ENCODE peak calls at places on chromosomes 1 and 21, in eight cellular contexts. K is upper lobe of right lung, N is MM.1S, E is AG04450, S is lower leg skin, L is dorsolateral prefrontal cortex, J is foreskin fibroblast, A is HL-60. X is an unnamed sample.

GRCh38 chr21:45295576-45296365 is 8.1 kb upstream of the POFUT2 start:
- DNase-seq in K (no peak), N (no peak), E (no peak), S (peak; percentile 76), L (no peak), J (peak; percentile 88), A (no peak), X (no peak)

GRCh38 chr1:160575112-160575664 is 4.1 kb downstream of the CD84 start:
- DNase-seq in K (no peak), N (no peak), E (no peak), S (no peak), L (no peak), J (no peak), A (peak; percentile 82), X (no peak)

GRCh38 chr1:230186003-230186863 is 119.2 kb downstream of the GALNT2 start:
- DNase-seq in K (peak; percentile 87), N (no peak), E (peak; percentile 57), S (peak; percentile 53), L (no peak), J (peak; percentile 80), A (no peak), X (peak; percentile 93)

GRCh38 chr1:177181280-177181630 is 10.5 kb downstream of the BRINP2 start:
- DNase-seq in K (no peak), N (no peak), E (no peak), S (peak; percentile 82), L (no peak), J (no peak), A (no peak), X (no peak)

GRCh38 chr1:201702936-201703335 is 126.0 kb upstream of the IPO9 start:
- DNase-seq in K (no peak), N (no peak), E (no peak), S (no peak), L (peak; percentile 29), J (no peak), A (no peak), X (no peak)

GRCh38 chr21:42164064-42164789 is 54.7 kb upstream of the ABCG1 start:
- DNase-seq in K (peak; percentile 75), N (peak; percentile 66), E (no peak), S (peak; percentile 91), L (peak; percentile 77), J (no peak), A (peak; percentile 64), X (no peak)

GRCh38 chr1:165387956-165388355 is 31.4 kb upstream of the LMX1A start:
- DNase-seq in K (no peak), N (no peak), E (no peak), S (no peak), L (no peak), J (no peak), A (no peak), X (no peak)

GRCh38 chr1:63203641-63204040 is 118.7 kb upstream of the FOXD3 start:
- DNase-seq in K (no peak), N (no peak), E (no peak), S (no peak), L (no peak), J (no peak), A (no peak), X (no peak)

GRCh38 chr1:61743716-61744620 is 1.7 kb downstream of the PATJ start:
- DNase-seq in K (no peak), N (no peak), E (no peak), S (peak; percentile 52), L (no peak), J (no peak), A (no peak), X (no peak)

GRCh38 chr1:160357286-160358002 is 9.4 kb upstream of the NHLH1 start:
- DNase-seq in K (no peak), N (no peak), E (no peak), S (peak; percentile 62), L (no peak), J (peak; percentile 66), A (no peak), X (no peak)

GRCh38 chr1:234722904-234723588 is 113.1 kb upstream of the IRF2BP2 start:
- DNase-seq in K (peak; percentile 81), N (no peak), E (peak; percentile 65), S (peak; percentile 96), L (peak; percentile 53), J (peak; percentile 92), A (peak; percentile 88), X (peak; percentile 62)

GRCh38 chr1:228166170-228166936 is 749 bp downstream of the IBA57 start:
- DNase-seq in K (no peak), N (peak; percentile 82), E (no peak), S (peak; percentile 95), L (peak; percentile 65), J (peak; percentile 62), A (peak; percentile 62), X (peak; percentile 4)

GRCh38 chr1:247680171-247680570 is 632 bp upstream of the OR13G1 start:
- DNase-seq in K (no peak), N (no peak), E (no peak), S (no peak), L (no peak), J (no peak), A (no peak), X (no peak)

GRCh38 chr1:247679639-247680038 is at the start of gene OR13G1:
- DNase-seq in K (no peak), N (no peak), E (no peak), S (no peak), L (no peak), J (no peak), A (no peak), X (no peak)

GRCh38 chr1:247681288-247681897 is 1.9 kb upstream of the OR13G1 start:
- DNase-seq in K (no peak), N (peak; percentile 73), E (no peak), S (no peak), L (peak; percentile 36), J (no peak), A (peak; percentile 64), X (peak; percentile 31)
- TF ChIP-seq CTCF in K (peak; percentile 72), N (peak; percentile 95), E (peak; percentile 26), S (no peak), L (peak; percentile 52), J (peak; percentile 45), A (peak; percentile 86), X (peak; percentile 88)

GRCh38 chr1:237042467-237042891 is 495 bp downstream of the RYR2 start:
- DNase-seq in K (no peak), N (no peak), E (no peak), S (no peak), L (no peak), J (no peak), A (no peak), X (no peak)

GRCh38 chr1:237041795-237042466 is at the start of gene RYR2:
- DNase-seq in K (no peak), N (no peak), E (no peak), S (no peak), L (no peak), J (no peak), A (no peak), X (no peak)

GRCh38 chr1:237041461-237041794 is 556 bp upstream of the RYR2 start:
- DNase-seq in K (no peak), N (no peak), E (no peak), S (no peak), L (no peak), J (no peak), A (no peak), X (no peak)

GRCh38 chr1:237043846-237044636 is 2.1 kb downstream of the RYR2 start:
- DNase-seq in K (no peak), N (no peak), E (no peak), S (no peak), L (no peak), J (no peak), A (no peak), X (no peak)

DNA sequence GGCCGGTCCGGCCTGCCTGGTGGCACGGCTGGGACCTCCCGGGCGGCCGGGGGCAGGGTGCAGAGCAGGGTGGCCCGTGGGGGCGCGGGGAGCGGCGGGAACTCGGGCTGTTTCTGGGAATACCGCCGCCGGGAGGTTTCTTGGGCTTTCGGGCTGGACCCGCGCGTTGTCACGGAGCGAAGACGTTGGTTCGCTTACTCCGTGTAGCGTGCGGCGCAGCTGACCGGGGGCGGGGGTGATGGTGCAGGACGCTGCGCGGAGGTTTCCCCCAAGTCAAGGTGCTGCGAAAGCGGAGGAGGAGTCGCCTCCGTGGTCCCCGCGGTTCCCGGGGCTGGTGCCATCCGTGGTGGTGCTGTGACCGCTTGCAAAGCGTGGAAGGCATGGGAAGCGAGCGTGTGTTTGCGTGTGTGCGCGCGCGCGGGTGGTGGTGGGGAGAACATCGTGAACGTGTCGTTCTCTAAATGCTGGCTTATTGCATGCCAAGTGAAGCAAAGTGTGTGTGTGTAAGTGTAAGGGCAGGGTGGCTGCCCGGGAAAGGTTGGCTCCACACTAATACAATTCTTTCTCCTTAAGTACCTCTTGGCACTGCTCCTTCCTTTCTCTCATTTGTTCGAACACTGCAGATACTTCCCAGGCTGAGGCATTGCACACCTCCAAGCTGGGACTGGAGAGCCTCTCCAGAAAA is 1.1 kb downstream of the RYR2 start:
- DNase-seq in K (peak; percentile 63), N (no peak), E (no peak), S (no peak), L (no peak), J (no peak), A (no peak), X (no peak)
- H3K4me3 ChIP-seq in K (peak overlapping the region; percentile 54), N (no peak overlapping the region), E (no peak overlapping the region), S (no peak overlapping the region), L (peak overlapping the region; percentile 66), J (no peak overlapping the region), A (no peak overlapping the region), X (peak overlapping the region; percentile 33)

DNA sequence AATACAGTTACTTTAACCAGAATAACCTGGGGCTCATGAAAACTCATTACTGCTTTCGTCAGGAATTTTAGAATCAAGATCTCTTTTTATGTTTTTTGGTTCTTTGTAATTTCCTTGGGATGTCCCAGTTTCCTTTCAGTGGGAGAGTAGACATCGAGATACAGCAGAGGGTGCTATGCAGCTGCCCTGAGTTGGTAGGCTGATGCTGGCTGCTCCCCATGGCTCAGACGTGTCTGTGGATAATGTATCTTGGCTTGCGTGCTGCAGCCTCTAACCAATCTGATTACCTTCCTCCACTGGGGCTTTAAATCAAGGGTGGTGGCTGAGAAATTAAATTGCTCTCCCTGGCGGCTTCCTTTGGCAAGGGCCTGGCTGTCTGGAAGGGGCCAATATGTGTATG is 253.7 kb downstream of the CACNA1E start:
- DNase-seq in K (no peak), N (no peak), E (no peak), S (peak; percentile 75), L (no peak), J (no peak), A (no peak), X (no peak)
- TF ChIP-seq CTCF in K (no peak), N (no peak), E (no peak), S (no peak), L (no peak), J (no peak), A (no peak), X (no peak)

GRCh38 chr1:178341218-178341956 is 155.4 kb downstream of the CLEC20A start:
- DNase-seq in K (peak; percentile 74), N (no peak), E (peak; percentile 45), S (no peak), L (no peak), J (peak; percentile 89), A (no peak), X (peak; percentile 80)

GRCh38 chr1:178339834-178340233 is 156.9 kb downstream of the CLEC20A start:
- DNase-seq in K (no peak), N (no peak), E (no peak), S (no peak), L (no peak), J (no peak), A (no peak), X (no peak)

GRCh38 chr1:178345821-178346220 is 150.9 kb downstream of the CLEC20A start:
- DNase-seq in K (no peak), N (no peak), E (no peak), S (no peak), L (no peak), J (no peak), A (no peak), X (no peak)

GRCh38 chr1:178345238-178345637 is 151.5 kb downstream of the CLEC20A start:
- DNase-seq in K (no peak), N (no peak), E (no peak), S (no peak), L (no peak), J (no peak), A (no peak), X (no peak)

GRCh38 chr1:178344513-178345077 is 152.2 kb downstream of the CLEC20A start:
- DNase-seq in K (no peak), N (peak; percentile 61), E (peak; percentile 55), S (no peak), L (no peak), J (peak; percentile 84), A (peak; percentile 55), X (peak; percentile 63)
- H3K4me3 ChIP-seq in K (no peak overlapping the region), N (no peak overlapping the region), E (no peak overlapping the region), S (no peak overlapping the region), L (no peak overlapping the region), J (peak overlapping the region; percentile 13), A (no peak overlapping the region), X (no peak overlapping the region)